ENCODE peak calls at places on chromosomes 11 and 22, in four cellular contexts. P, H, E and D are unnamed samples.

GRCh38 chr11:45208135-45208534 is 61.7 kb downstream of the PRDM11 start:
- DNase-seq in P (no peak), H (no peak), E (no peak), D (no peak)

GRCh38 chr11:490930-491260 is 16.1 kb downstream of the RNH1 start:
- DNase-seq in P (no peak), H (peak), E (no peak), D (no peak)

GRCh38 chr11:83070878-83071640 is 638 bp downstream of the RAB30 start:
- DNase-seq in P (peak), H (no peak), E (no peak), D (peak)

GRCh38 chr11:94884322-94884721 is 89.0 kb downstream of the CWC15 start:
- DNase-seq in P (no peak), H (no peak), E (no peak), D (no peak)

GRCh38 chr11:114134870-114135269 is 75.4 kb downstream of the ZBTB16 start:
- DNase-seq in P (peak), H (no peak), E (no peak), D (no peak)

GRCh38 chr22:37455896-37456295 is 28.6 kb upstream of the ELFN2 start:
- DNase-seq in P (peak), H (peak), E (no peak), D (no peak)

GRCh38 chr11:92384807-92385206 is 160.2 kb downstream of the FAT3 start:
- DNase-seq in P (no peak), H (no peak), E (no peak), D (no peak)

GRCh38 chr11:107720305-107720775 is 8.5 kb upstream of the SLN start:
- DNase-seq in P (no peak), H (no peak), E (no peak), D (no peak)

GRCh38 chr11:13061294-13061990 is 52.3 kb downstream of the RASSF10 start:
- DNase-seq in P (peak), H (no peak), E (no peak), D (no peak)

GRCh38 chr11:1826552-1827094 is 8.2 kb upstream of the SYT8 start:
- DNase-seq in P (peak), H (peak), E (no peak), D (no peak)

GRCh38 chr11:1140642-1141490 is 16.9 kb upstream of the MUC5AC start:
- DNase-seq in P (no peak), H (peak), E (peak), D (peak)

GRCh38 chr11:24198458-24198857 is 298.4 kb upstream of the LUZP2 start:
- DNase-seq in P (peak), H (no peak), E (no peak), D (no peak)

GRCh38 chr22:35727436-35727835 is 9.8 kb downstream of the APOL5 start:
- DNase-seq in P (peak), H (no peak), E (no peak), D (no peak)

GRCh38 chr22:46131151-46131587 is 19.2 kb upstream of the PPARA start:
- DNase-seq in P (no peak), H (peak), E (no peak), D (peak)

GRCh38 chr11:94793002-94793401 is 24.8 kb downstream of the AMOTL1 start:
- DNase-seq in P (no peak), H (no peak), E (no peak), D (no peak)

GRCh38 chr11:38824573-38824972 is 2226.5 kb upstream of the RAG2 start:
- DNase-seq in P (peak), H (no peak), E (no peak), D (no peak)

GRCh38 chr11:848380-848931 is 5.8 kb downstream of the TSPAN4 start:
- DNase-seq in P (peak), H (peak), E (no peak), D (peak)

GRCh38 chr11:60859616-60860250 is 4.0 kb upstream of the PTGDR2 start:
- DNase-seq in P (no peak), H (no peak), E (no peak), D (no peak)

GRCh38 chr11:111557425-111558111 is 17.0 kb downstream of the LAYN start:
- DNase-seq in P (peak), H (no peak), E (no peak), D (no peak)

GRCh38 chr11:72788250-72788649 is 5.6 kb downstream of the STARD10 start:
- DNase-seq in P (no peak), H (no peak), E (no peak), D (no peak)

GRCh38 chr11:31815743-31816466 is 4.8 kb upstream of the PAX6 start:
- DNase-seq in P (no peak), H (peak), E (no peak), D (no peak)

GRCh38 chr22:19213001-19213400 is 34.5 kb upstream of the SLC25A1 start:
- DNase-seq in P (no peak), H (no peak), E (no peak), D (no peak)

GRCh38 chr22:35191412-35191811 is 65.9 kb upstream of the HMGXB4 start:
- DNase-seq in P (peak), H (no peak), E (peak), D (no peak)

GRCh38 chr11:66268953-66269906 is 791 bp downstream of the RAB1B start:
- DNase-seq in P (peak), H (no peak), E (no peak), D (no peak)

GRCh38 chr11:84117394-84117793 is 831.2 kb upstream of the CCDC90B start:
- DNase-seq in P (no peak), H (no peak), E (no peak), D (no peak)

GRCh38 chr11:31767066-31767465 is 44.1 kb downstream of the PAX6 start:
- DNase-seq in P (no peak), H (no peak), E (no peak), D (no peak)

GRCh38 chr11:114314096-114314495 is 17.9 kb downstream of the NNMT start:
- DNase-seq in P (peak), H (no peak), E (no peak), D (no peak)

GRCh38 chr22:36580846-36581245 is 51.9 kb upstream of the EIF3D start:
- DNase-seq in P (no peak), H (no peak), E (no peak), D (no peak)

GRCh38 chr11:5983443-5983842 is 3.3 kb downstream of the OR52L1 start:
- DNase-seq in P (no peak), H (no peak), E (no peak), D (no peak)

GRCh38 chr11:43021466-43021865 is 290.3 kb upstream of the API5 start:
- DNase-seq in P (no peak), H (no peak), E (no peak), D (peak)

GRCh38 chr22:24744638-24745037 is 29.9 kb downstream of the PIWIL3 start:
- DNase-seq in P (peak), H (no peak), E (no peak), D (no peak)

GRCh38 chr22:49740242-49740641 is 87.4 kb downstream of the BRD1 start:
- DNase-seq in P (no peak), H (peak), E (peak), D (no peak)

GRCh38 chr11:128734439-128735224 is 40.8 kb downstream of the FLI1 start:
- DNase-seq in P (no peak), H (peak), E (no peak), D (no peak)

GRCh38 chr11:15594607-15595006 is 479.9 kb downstream of the INSC start:
- DNase-seq in P (no peak), H (no peak), E (no peak), D (no peak)

GRCh38 chr11:118845369-118845768 is 38.3 kb upstream of the CXCR5 start:
- DNase-seq in P (peak), H (no peak), E (no peak), D (no peak)

GRCh38 chr11:13210424-13210823 is 67.2 kb upstream of the BMAL1 start:
- DNase-seq in P (peak), H (no peak), E (no peak), D (peak)

GRCh38 chr22:38706101-38706884 is 549 bp downstream of the GTPBP1 start:
- DNase-seq in P (peak), H (peak), E (no peak), D (peak)

GRCh38 chr11:57324154-57324885 is 432 bp downstream of the TNKS1BP1 start:
- DNase-seq in P (peak), H (peak), E (peak), D (peak)

GRCh38 chr11:70080763-70081162 is 2.6 kb downstream of the ANO1 start:
- DNase-seq in P (no peak), H (peak), E (no peak), D (no peak)

GRCh38 chr11:120928506-120929062 is 95.3 kb upstream of the TBCEL start:
- DNase-seq in P (no peak), H (no peak), E (no peak), D (no peak)
- TF ChIP-seq CTCF in P (no peak), H (no peak), E (no peak), D (no peak)

GRCh38 chr11:126564588-126564987 is 209.1 kb downstream of the ST3GAL4 start:
- DNase-seq in P (no peak), H (no peak), E (no peak), D (peak)
- TF ChIP-seq CTCF in P (no peak), H (no peak), E (no peak), D (no peak)

GRCh38 chr11:78838417-78838816 is 263.8 kb upstream of the NARS2 start:
- DNase-seq in P (no peak), H (no peak), E (no peak), D (no peak)
- TF ChIP-seq CTCF in P (no peak), H (no peak), E (no peak), D (no peak)

DNA sequence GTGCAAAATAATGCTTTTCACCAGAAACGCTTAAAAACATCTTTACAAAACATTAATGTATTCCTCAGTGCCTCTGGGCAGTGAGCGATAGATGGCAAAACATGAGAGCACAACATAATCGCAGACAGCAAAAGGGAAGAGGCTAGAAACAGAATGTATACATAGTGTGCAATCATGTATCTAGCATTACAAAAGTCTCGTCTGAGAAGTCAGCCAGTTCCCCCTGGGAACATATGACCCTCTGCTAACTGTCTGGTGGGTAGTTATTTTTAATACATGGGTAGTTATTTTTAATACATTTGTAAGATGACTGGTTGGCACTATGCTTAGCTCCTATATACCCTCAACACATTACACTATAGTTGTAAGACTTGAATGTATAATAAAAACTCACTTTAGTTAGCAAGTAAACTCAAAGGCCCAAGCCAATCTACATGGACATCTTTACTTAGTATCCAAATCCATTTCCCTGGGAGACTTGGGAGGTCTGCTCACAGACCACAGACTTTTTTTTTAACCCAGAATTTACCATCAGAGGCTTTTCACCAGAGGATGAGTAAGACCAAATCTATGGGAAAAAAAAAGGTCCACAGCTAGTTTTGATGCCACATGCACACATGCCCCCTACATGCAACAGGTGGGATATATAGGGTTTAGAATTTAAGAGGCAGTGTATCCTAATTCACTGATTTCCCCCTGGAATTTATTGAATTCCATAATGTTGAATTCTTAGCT is 71.7 kb downstream of the AMBRA1 start:
- DNase-seq in P (peak), H (no peak), E (no peak), D (no peak)
- TF ChIP-seq CTCF in P (peak), H (no peak), E (peak), D (peak)

DNA sequence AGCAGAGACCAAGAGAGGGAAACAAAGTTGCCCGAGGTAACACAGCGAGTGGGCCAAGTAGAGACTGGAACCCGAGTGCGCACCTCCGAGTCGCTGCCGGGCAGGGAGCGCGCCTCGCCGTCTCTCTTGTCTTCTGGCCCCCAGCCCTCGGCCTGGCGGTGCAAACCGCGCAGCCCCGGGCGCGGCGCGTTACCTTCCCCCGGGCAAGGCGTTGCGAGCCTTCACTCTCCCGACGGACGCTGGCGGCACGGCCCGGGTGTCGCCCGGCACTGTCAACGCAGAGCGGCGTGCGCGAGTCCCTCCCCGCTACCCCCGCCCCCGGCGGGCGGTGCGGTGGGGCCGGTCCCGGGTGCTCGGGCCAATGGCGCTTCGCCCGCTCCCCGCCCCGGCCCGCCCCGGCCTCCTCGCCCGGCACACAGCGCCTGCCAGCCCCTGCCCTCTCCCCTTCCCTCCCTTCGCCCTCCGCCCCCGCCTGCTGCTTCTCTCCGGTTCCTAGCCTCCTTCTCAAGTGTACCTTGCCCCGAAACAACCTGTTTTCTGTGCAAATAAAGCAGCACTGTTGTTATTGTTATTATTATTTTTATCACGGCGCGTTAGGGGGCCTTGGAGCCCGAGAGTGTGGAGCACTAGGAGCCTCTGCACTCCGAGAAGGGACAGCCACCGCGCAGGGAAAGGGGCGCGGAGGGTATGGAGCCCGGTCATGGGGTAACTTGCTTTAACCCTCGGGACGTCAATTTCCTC is at the start of gene SYTL2:
- DNase-seq in P (peak), H (peak), E (peak), D (peak)
- TF ChIP-seq CTCF in P (no peak), H (no peak), E (peak), D (no peak)

GRCh38 chr11:65128182-65129145 is 5.9 kb downstream of the SYVN1 start:
- DNase-seq in P (no peak), H (no peak), E (no peak), D (no peak)

GRCh38 chr11:65130631-65131416 is 3.5 kb downstream of the SYVN1 start:
- DNase-seq in P (no peak), H (no peak), E (peak), D (no peak)

GRCh38 chr11:65131417-65131776 is 2.9 kb downstream of the SYVN1 start:
- DNase-seq in P (no peak), H (no peak), E (no peak), D (no peak)

GRCh38 chr11:65131895-65132237 is 2.5 kb downstream of the SYVN1 start:
- DNase-seq in P (no peak), H (no peak), E (no peak), D (no peak)

GRCh38 chr11:65129649-65130441 is 4.5 kb downstream of the SYVN1 start:
- DNase-seq in P (no peak), H (no peak), E (peak), D (no peak)
- TF ChIP-seq CTCF in P (no peak), H (no peak), E (no peak), D (no peak)

DNA sequence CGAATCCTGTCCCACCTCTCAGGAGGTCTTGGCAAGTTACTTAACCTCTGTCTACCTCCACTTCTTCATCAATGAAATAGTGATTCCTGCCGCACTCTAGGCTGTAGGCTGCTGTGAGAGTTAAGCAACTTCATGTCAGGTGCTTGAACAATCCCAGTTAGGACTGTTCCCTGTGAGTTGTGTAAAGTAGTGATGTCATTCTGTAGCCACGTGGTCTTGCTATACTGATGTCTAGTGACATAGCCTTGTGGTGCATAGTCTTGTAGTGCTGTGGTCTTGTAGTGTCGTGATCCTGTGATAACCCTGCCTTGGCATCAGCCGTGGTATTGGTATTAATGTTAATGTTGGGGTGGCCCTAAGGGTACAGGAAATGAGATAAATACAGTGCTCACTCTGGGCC is 30.3 kb upstream of the PRR5 start:
- DNase-seq in P (peak), H (no peak), E (no peak), D (no peak)
- TF ChIP-seq CTCF in P (no peak), H (no peak), E (no peak), D (no peak)

GRCh38 chr22:20405931-20406685 is 12.2 kb downstream of the ZNF74 start:
- DNase-seq in P (no peak), H (no peak), E (peak), D (no peak)
- TF ChIP-seq CTCF in P (no peak), H (no peak), E (no peak), D (no peak)

DNA sequence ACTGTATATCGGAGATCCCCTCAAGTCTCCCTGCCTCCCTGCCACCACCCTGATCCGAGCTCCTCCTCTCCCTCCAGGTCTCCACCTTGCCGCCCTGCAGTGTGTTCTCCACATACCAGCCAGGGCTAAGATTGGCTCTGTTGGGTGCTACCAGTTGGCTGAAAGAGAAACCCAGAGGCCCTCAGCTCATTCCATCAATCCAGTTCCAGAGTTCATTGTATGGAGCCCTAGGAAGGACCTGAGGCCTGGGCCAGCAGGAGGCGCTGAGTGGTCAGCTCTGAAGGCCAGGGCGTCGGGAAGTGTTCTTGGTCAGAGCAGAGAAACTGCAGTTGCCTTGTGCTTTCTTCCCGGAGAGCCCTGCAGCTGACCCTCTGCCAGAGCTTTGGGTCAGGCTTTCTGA is 2.2 kb upstream of the TOP3B start:
- DNase-seq in P (peak), H (no peak), E (no peak), D (peak)
- TF ChIP-seq CTCF in P (peak), H (no peak), E (no peak), D (peak)

GRCh38 chr22:29606320-29606719 is 2.9 kb downstream of the NF2 start:
- DNase-seq in P (no peak), H (no peak), E (no peak), D (no peak)

GRCh38 chr22:29610780-29611179 is 7.3 kb downstream of the NF2 start:
- DNase-seq in P (no peak), H (no peak), E (no peak), D (no peak)

GRCh38 chr22:29607426-29607825 is 4.0 kb downstream of the NF2 start:
- DNase-seq in P (peak), H (no peak), E (no peak), D (no peak)

GRCh38 chr22:29605236-29605850 is 1.9 kb downstream of the NF2 start:
- DNase-seq in P (no peak), H (no peak), E (no peak), D (no peak)

DNA sequence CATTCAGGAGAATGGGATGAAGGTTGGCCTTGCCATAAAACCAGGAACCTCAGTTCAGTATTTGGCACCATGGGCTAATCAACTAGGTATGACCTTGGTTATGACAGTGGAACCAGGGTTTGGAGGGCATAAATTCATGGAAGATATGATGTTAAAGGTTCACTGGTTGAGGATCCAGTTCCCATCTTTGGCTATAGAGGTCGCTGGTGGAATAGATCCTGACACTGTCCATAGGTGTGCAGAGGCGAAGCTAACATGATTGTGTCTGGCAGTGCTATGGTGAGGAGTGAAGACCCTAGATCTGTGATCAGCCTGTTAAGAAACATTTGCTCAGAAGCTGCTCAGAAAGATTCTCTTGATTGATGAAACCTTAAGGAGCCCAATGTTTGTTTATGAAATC is 5.7 kb downstream of the NF2 start:
- DNase-seq in P (no peak), H (no peak), E (no peak), D (peak)
- TF ChIP-seq CTCF in P (peak), H (no peak), E (peak), D (peak)